ENCODE peak calls at places on chromosomes 12 and 14, in six cellular contexts. One of them, this sample, is unnamed.

GRCh38 chr14:63752449-63753169 is 24.7 kb upstream of the SGPP1 start:
- DNase-seq in cardiac septum: no peak
- DNase-seq in right cardiac atrium: no peak
- DNase-seq in DND-41: no peak
- DNase-seq in NCI-H2171 treated with DMSO at 0.1 percent for 48 hours: no peak
- DNase-seq in AG08395: no peak
- DNase-seq in this sample: no peak

GRCh38 chr12:108526482-108527234 is 11.6 kb downstream of the FICD start:
- DNase-seq in cardiac septum: no peak
- DNase-seq in AG08395: peak; percentile 76
- DNase-seq in right cardiac atrium: no peak
- DNase-seq in DND-41: no peak
- DNase-seq in NCI-H2171 treated with DMSO at 0.1 percent for 48 hours: no peak
- DNase-seq in this sample: peak; percentile 50

GRCh38 chr12:59858508-59858907 is 262.7 kb downstream of the SLC16A7 start:
- DNase-seq in right cardiac atrium: no peak
- DNase-seq in cardiac septum: no peak
- DNase-seq in NCI-H2171 treated with DMSO at 0.1 percent for 48 hours: no peak
- DNase-seq in AG08395: no peak
- DNase-seq in DND-41: no peak
- DNase-seq in this sample: no peak

GRCh38 chr12:131390408-131391100 is 320.3 kb upstream of the SFSWAP start:
- DNase-seq in right cardiac atrium: no peak
- DNase-seq in NCI-H2171 treated with DMSO at 0.1 percent for 48 hours: no peak
- DNase-seq in DND-41: peak; percentile 44
- DNase-seq in AG08395: no peak
- DNase-seq in cardiac septum: no peak
- DNase-seq in this sample: peak; percentile 93

GRCh38 chr14:65560340-65561027 is 148.0 kb downstream of the FUT8 start:
- DNase-seq in DND-41: no peak
- DNase-seq in right cardiac atrium: no peak
- DNase-seq in cardiac septum: no peak
- DNase-seq in NCI-H2171 treated with DMSO at 0.1 percent for 48 hours: no peak
- DNase-seq in AG08395: peak; percentile 6
- DNase-seq in this sample: no peak

GRCh38 chr12:96343347-96343954 is 56.8 kb downstream of the CDK17 start:
- DNase-seq in DND-41: peak; percentile 53
- DNase-seq in AG08395: no peak
- DNase-seq in NCI-H2171 treated with DMSO at 0.1 percent for 48 hours: no peak
- DNase-seq in right cardiac atrium: no peak
- DNase-seq in cardiac septum: no peak
- DNase-seq in this sample: no peak

GRCh38 chr14:91294153-91294552 is 49.6 kb upstream of the GPR68 start:
- DNase-seq in right cardiac atrium: no peak
- DNase-seq in cardiac septum: no peak
- DNase-seq in NCI-H2171 treated with DMSO at 0.1 percent for 48 hours: no peak
- DNase-seq in DND-41: no peak
- DNase-seq in AG08395: no peak
- DNase-seq in this sample: no peak

GRCh38 chr14:74535756-74536325 is 42.3 kb downstream of the ISCA2 start:
- DNase-seq in DND-41: no peak
- DNase-seq in cardiac septum: no peak
- DNase-seq in AG08395: no peak
- DNase-seq in right cardiac atrium: no peak
- DNase-seq in NCI-H2171 treated with DMSO at 0.1 percent for 48 hours: no peak
- DNase-seq in this sample: no peak

GRCh38 chr12:95336387-95337067 is 118.9 kb downstream of the VEZT start:
- DNase-seq in AG08395: peak; percentile 86
- DNase-seq in DND-41: no peak
- DNase-seq in NCI-H2171 treated with DMSO at 0.1 percent for 48 hours: peak; percentile 93
- DNase-seq in right cardiac atrium: peak; percentile 60
- DNase-seq in cardiac septum: peak; percentile 83
- DNase-seq in this sample: peak; percentile 95

GRCh38 chr12:126182619-126183236 is 1117.5 kb downstream of the AACS start:
- DNase-seq in DND-41: no peak
- DNase-seq in right cardiac atrium: no peak
- DNase-seq in NCI-H2171 treated with DMSO at 0.1 percent for 48 hours: no peak
- DNase-seq in cardiac septum: no peak
- DNase-seq in AG08395: no peak
- DNase-seq in this sample: no peak

GRCh38 chr14:105168496-105168978 is at the start of gene JAG2:
- DNase-seq in DND-41: no peak
- DNase-seq in right cardiac atrium: peak; percentile 60
- DNase-seq in AG08395: no peak
- DNase-seq in cardiac septum: no peak
- DNase-seq in NCI-H2171 treated with DMSO at 0.1 percent for 48 hours: peak; percentile 73
- DNase-seq in this sample: peak; percentile 88

GRCh38 chr14:59919582-59920377 is at the start of gene LRRC9:
- DNase-seq in DND-41: peak; percentile 5
- DNase-seq in cardiac septum: peak; percentile 75
- DNase-seq in right cardiac atrium: peak; percentile 26
- DNase-seq in NCI-H2171 treated with DMSO at 0.1 percent for 48 hours: peak; percentile 98
- DNase-seq in AG08395: no peak
- DNase-seq in this sample: peak; percentile 98

GRCh38 chr14:86639146-86639545 is 1109.2 kb downstream of the FLRT2 start:
- DNase-seq in DND-41: no peak
- DNase-seq in AG08395: no peak
- DNase-seq in right cardiac atrium: no peak
- DNase-seq in NCI-H2171 treated with DMSO at 0.1 percent for 48 hours: no peak
- DNase-seq in cardiac septum: no peak
- DNase-seq in this sample: no peak

GRCh38 chr14:68784995-68785816 is 7.7 kb downstream of the ZFP36L1 start:
- DNase-seq in right cardiac atrium: no peak
- DNase-seq in NCI-H2171 treated with DMSO at 0.1 percent for 48 hours: no peak
- DNase-seq in DND-41: no peak
- DNase-seq in cardiac septum: peak; percentile 74
- DNase-seq in AG08395: peak; percentile 47
- DNase-seq in this sample: peak; percentile 43

GRCh38 chr12:9030776-9031175 is 41.4 kb downstream of the KLRG1 start:
- DNase-seq in AG08395: no peak
- DNase-seq in cardiac septum: no peak
- DNase-seq in right cardiac atrium: no peak
- DNase-seq in NCI-H2171 treated with DMSO at 0.1 percent for 48 hours: no peak
- DNase-seq in DND-41: no peak
- DNase-seq in this sample: peak; percentile 76

GRCh38 chr14:37622231-37622923 is 26.9 kb downstream of the TTC6 start:
- DNase-seq in right cardiac atrium: no peak
- DNase-seq in AG08395: no peak
- DNase-seq in NCI-H2171 treated with DMSO at 0.1 percent for 48 hours: no peak
- DNase-seq in DND-41: no peak
- DNase-seq in cardiac septum: no peak
- DNase-seq in this sample: peak; percentile 85

GRCh38 chr12:80325167-80325959 is 118.7 kb upstream of the PTPRQ start:
- DNase-seq in AG08395: peak; percentile 8
- DNase-seq in DND-41: no peak
- DNase-seq in NCI-H2171 treated with DMSO at 0.1 percent for 48 hours: no peak
- DNase-seq in right cardiac atrium: no peak
- DNase-seq in cardiac septum: no peak
- DNase-seq in this sample: peak; percentile 66

GRCh38 chr14:34713122-34713680 is 1.2 kb downstream of the CFL2 start:
- DNase-seq in DND-41: no peak
- DNase-seq in NCI-H2171 treated with DMSO at 0.1 percent for 48 hours: peak; percentile 53
- DNase-seq in AG08395: no peak
- DNase-seq in right cardiac atrium: no peak
- DNase-seq in cardiac septum: no peak
- DNase-seq in this sample: no peak

GRCh38 chr12:70619471-70620152 is 17.6 kb downstream of the PTPRB start:
- DNase-seq in right cardiac atrium: no peak
- DNase-seq in cardiac septum: no peak
- DNase-seq in NCI-H2171 treated with DMSO at 0.1 percent for 48 hours: no peak
- DNase-seq in AG08395: no peak
- DNase-seq in DND-41: no peak
- DNase-seq in this sample: no peak

GRCh38 chr12:100899301-100899700 is 104.7 kb downstream of the ANO4 start:
- DNase-seq in NCI-H2171 treated with DMSO at 0.1 percent for 48 hours: no peak
- DNase-seq in DND-41: no peak
- DNase-seq in AG08395: no peak
- DNase-seq in cardiac septum: no peak
- DNase-seq in right cardiac atrium: no peak
- DNase-seq in this sample: no peak

This sample was measured in endodermal cell.